ENCODE peak calls at places on chromosomes 7 and 10, in five cellular contexts. L is nephron progenitor cell, W is suprapubic skin, P is choroid plexus epithelial cell, I is brain microvascular endothelial cell. A is an unnamed sample.
A peak's percentile ranks its signal among the peaks of the same experiment; 100 is the strongest.

GRCh38 chr7:2980406-2981102 is 63.1 kb downstream of the CARD11 start:
- DNase-seq in L (no peak), W (peak; percentile 48), P (no peak), I (no peak), A (no peak)

GRCh38 chr7:123961731-123962130 is 36.7 kb downstream of the SPAM1 start:
- DNase-seq in L (no peak), W (no peak), P (peak; percentile 49), I (peak; percentile 51), A (no peak)

GRCh38 chr10:83176901-83177300 is 962.4 kb upstream of the GHITM start:
- DNase-seq in L (no peak), W (no peak), P (no peak), I (no peak), A (no peak)

GRCh38 chr7:92325850-92326249 is 80.1 kb downstream of the ANKIB1 start:
- DNase-seq in L (no peak), W (no peak), P (peak; percentile 62), I (no peak), A (no peak)

GRCh38 chr7:151673216-151673615 is 153.5 kb upstream of the RHEB start:
- DNase-seq in L (no peak), W (no peak), P (no peak), I (no peak), A (no peak)

GRCh38 chr10:59362184-59362966 is at the start of gene FAM13C:
- DNase-seq in L (peak; percentile 75), W (peak; percentile 77), P (peak; percentile 61), I (peak; percentile 46), A (peak; percentile 28)

GRCh38 chr10:28668363-28669226 is 8.7 kb upstream of the BAMBI start:
- DNase-seq in L (peak; percentile 81), W (peak; percentile 62), P (peak; percentile 61), I (peak; percentile 37), A (no peak)

GRCh38 chr7:18874875-18875274 is 242.6 kb downstream of the TWIST1 start:
- DNase-seq in L (no peak), W (no peak), P (peak; percentile 38), I (no peak), A (no peak)

GRCh38 chr7:126803060-126803665 is 449.6 kb downstream of the GRM8 start:
- DNase-seq in L (peak; percentile 46), W (no peak), P (peak; percentile 88), I (peak; percentile 83), A (peak; percentile 57)

GRCh38 chr7:122303971-122304603 is 463 bp downstream of the FEZF1 start:
- DNase-seq in L (peak; percentile 41), W (no peak), P (no peak), I (no peak), A (no peak)

GRCh38 chr10:22851865-22852239 is 76.0 kb upstream of the ARMC3 start:
- DNase-seq in L (no peak), W (no peak), P (peak; percentile 11), I (peak; percentile 10), A (peak; percentile 56)

GRCh38 chr10:31749981-31750850 is 178.4 kb downstream of the ARHGAP12 start:
- DNase-seq in L (no peak), W (peak; percentile 75), P (no peak), I (no peak), A (no peak)

GRCh38 chr10:4352566-4352961 is 473.4 kb upstream of the AKR1E2 start:
- DNase-seq in L (no peak), W (no peak), P (peak; percentile 76), I (no peak), A (no peak)

GRCh38 chr7:151796091-151796870 is 80.6 kb downstream of the PRKAG2 start:
- DNase-seq in L (no peak), W (peak; percentile 92), P (no peak), I (no peak), A (no peak)

GRCh38 chr10:13105184-13105583 is 5.2 kb downstream of the OPTN start:
- DNase-seq in L (no peak), W (no peak), P (peak; percentile 28), I (no peak), A (peak; percentile 17)

GRCh38 chr10:79433324-79434222 is 11.9 kb downstream of the ZCCHC24 start:
- DNase-seq in L (no peak), W (peak; percentile 61), P (peak; percentile 5), I (no peak), A (no peak)

GRCh38 chr7:129529643-129530042 is 27.3 kb downstream of the SMKR1 start:
- DNase-seq in L (no peak), W (no peak), P (no peak), I (no peak), A (no peak)

GRCh38 chr7:137734221-137734620 is 112.6 kb downstream of the DGKI start:
- DNase-seq in L (no peak), W (no peak), P (peak; percentile 8), I (peak; percentile 9), A (no peak)

GRCh38 chr7:16836481-16836880 is 31.7 kb upstream of the AGR2 start:
- DNase-seq in L (no peak), W (no peak), P (no peak), I (no peak), A (no peak)

GRCh38 chr7:22346383-22347107 is 10.4 kb downstream of the RAPGEF5 start:
- DNase-seq in L (no peak), W (no peak), P (no peak), I (no peak), A (peak; percentile 50)

GRCh38 chr10:35611750-35612149 is 6.6 kb downstream of the GJD4 start:
- DNase-seq in L (no peak), W (no peak), P (no peak), I (no peak), A (no peak)
- TF ChIP-seq CTCF in L (no peak), W (no peak), P (peak; percentile 30), I (peak; percentile 36), A (no peak)

GRCh38 chr7:93332172-93332571 is 100.0 kb downstream of the VPS50 start:
- DNase-seq in L (no peak), W (no peak), P (no peak), I (no peak), A (no peak)

GRCh38 chr7:93331706-93332105 is 99.5 kb downstream of the VPS50 start:
- DNase-seq in L (no peak), W (no peak), P (no peak), I (no peak), A (no peak)

DNA sequence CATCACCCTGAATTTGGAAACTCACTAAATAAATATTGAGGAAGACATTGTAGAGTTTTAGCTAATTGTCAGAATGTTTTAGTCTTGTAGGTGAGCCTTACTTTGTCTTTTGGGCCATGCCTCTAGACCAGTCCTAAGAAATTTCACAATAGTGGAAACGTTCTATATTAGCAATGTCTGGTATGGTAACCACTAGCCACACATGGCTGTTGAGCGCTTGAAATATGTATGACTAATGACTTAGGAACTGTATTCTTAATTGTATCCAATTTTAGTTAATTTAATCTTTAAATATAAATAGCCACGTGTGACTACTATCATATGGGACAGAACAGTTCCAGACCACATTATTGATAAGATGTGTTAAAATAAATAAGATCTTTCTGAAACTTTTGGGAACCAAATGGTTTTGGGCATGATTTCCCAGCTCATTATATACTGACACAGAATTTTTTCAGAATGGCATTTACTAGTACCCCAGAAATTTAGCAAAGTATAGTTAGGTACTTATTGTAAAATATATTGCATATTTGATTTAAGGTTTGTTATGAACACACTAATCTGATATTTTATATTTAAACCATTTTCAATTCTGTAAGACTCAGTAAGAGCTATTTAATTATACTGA is 95.0 kb downstream of the VPS50 start:
- DNase-seq in L (no peak), W (no peak), P (peak; percentile 93), I (peak; percentile 83), A (peak; percentile 88)
- TF ChIP-seq CTCF in L (no peak), W (no peak), P (no peak), I (no peak), A (no peak)

GRCh38 chr7:100629117-100629711 is 12.1 kb downstream of the TFR2 start:
- DNase-seq in L (peak; percentile 51), W (no peak), P (peak; percentile 34), I (no peak), A (no peak)

GRCh38 chr7:100630066-100630465 is 11.3 kb downstream of the TFR2 start:
- DNase-seq in L (no peak), W (no peak), P (no peak), I (no peak), A (no peak)

GRCh38 chr7:100627238-100627549 is 14.2 kb downstream of the TFR2 start:
- DNase-seq in L (no peak), W (no peak), P (no peak), I (no peak), A (no peak)

DNA sequence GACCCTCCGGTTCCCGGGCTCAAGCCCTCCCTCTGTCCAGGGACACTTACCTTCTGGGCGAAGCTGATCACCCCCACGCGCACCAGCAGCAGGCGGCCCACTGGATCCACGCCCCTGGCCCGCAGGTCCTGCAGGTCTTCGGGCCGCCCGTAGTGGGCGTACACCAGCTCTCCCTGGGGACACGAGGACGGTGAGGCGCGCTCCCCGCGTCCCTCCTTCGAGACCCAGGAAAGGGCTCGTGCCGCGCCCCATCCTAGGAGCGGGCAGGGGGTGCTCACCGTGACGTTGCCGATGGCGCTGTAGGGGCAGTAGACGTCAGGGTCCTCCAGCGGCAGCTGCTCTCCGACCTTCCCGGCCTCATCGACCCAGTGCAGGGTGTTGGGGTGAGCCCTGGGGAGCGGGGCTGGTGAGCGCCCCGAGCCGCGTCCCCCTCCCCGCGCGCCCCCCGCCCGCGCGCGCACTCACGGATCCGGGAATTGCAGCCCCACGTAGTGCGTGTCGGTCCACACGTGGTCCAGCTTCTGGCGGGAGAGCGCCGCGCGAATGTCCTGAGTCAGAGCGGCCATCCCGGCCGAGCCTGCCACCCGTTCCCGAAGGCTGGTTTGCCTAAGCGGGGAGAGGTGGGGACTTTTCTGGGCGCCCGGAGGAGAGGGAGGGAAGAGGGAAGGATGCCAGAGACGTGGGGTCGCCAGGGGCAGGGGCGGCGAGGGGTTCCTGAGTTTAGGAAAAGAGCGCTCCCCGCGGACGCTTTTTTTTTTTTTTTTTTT is 8.2 kb downstream of the TFR2 start:
- DNase-seq in L (peak; percentile 59), W (no peak), P (peak; percentile 12), I (no peak), A (peak; percentile 14)
- TF ChIP-seq CTCF in L (peak; percentile 38), W (no peak), P (peak; percentile 36), I (peak; percentile 55), A (peak; percentile 58)

GRCh38 chr10:95657250-95657649 is 739 bp upstream of the ALDH18A1 start:
- DNase-seq in L (no peak), W (no peak), P (no peak), I (no peak), A (no peak)

GRCh38 chr10:95660283-95660682 is 3.8 kb upstream of the ALDH18A1 start:
- DNase-seq in L (no peak), W (no peak), P (peak; percentile 50), I (peak; percentile 29), A (peak; percentile 21)

GRCh38 chr10:95655571-95656290 is 780 bp downstream of the ALDH18A1 start:
- DNase-seq in L (no peak), W (no peak), P (peak; percentile 43), I (peak; percentile 22), A (peak; percentile 13)

GRCh38 chr10:95653895-95654294 is 2.6 kb downstream of the ALDH18A1 start:
- DNase-seq in L (no peak), W (no peak), P (no peak), I (no peak), A (no peak)

GRCh38 chr10:95656291-95657164 is at the start of gene ALDH18A1:
- DNase-seq in L (peak; percentile 94), W (peak; percentile 93), P (peak; percentile 92), I (peak; percentile 85), A (peak; percentile 79)
- TF ChIP-seq CTCF in L (no peak), W (no peak), P (no peak), I (no peak), A (no peak)

GRCh38 chr10:90149563-90149962 is 448.2 kb downstream of the KIF20B start:
- DNase-seq in L (no peak), W (no peak), P (no peak), I (no peak), A (no peak)

GRCh38 chr10:90148121-90148855 is 446.9 kb downstream of the KIF20B start:
- DNase-seq in L (no peak), W (no peak), P (peak; percentile 80), I (no peak), A (peak; percentile 76)
- TF ChIP-seq CTCF in L (peak; percentile 45), W (no peak), P (peak; percentile 78), I (peak; percentile 66), A (peak; percentile 84)

GRCh38 chr10:46518028-46518725 is 38.3 kb downstream of the GPRIN2 start:
- DNase-seq in L (no peak), W (peak; percentile 44), P (no peak), I (no peak), A (no peak)
- TF ChIP-seq CTCF in L (no peak), W (no peak), P (no peak), I (no peak), A (no peak)